ENCODE peak calls at places on chromosomes 3 and 15, in four cellular contexts. U, D, T and V are unnamed samples.

GRCh38 chr15:39936187-39936586 is 2.3 kb downstream of the EIF2AK4 start:
- DNase-seq in U (no peak), D (no peak), T (no peak), V (peak)

GRCh38 chr3:16334909-16335308 is 69.9 kb downstream of the OXNAD1 start:
- DNase-seq in U (no peak), D (no peak), T (no peak), V (no peak)

GRCh38 chr15:95097366-95097765 is 866.0 kb downstream of the MCTP2 start:
- DNase-seq in U (no peak), D (no peak), T (no peak), V (no peak)

GRCh38 chr15:34889486-34889885 is 80.1 kb downstream of the AQR start:
- DNase-seq in U (no peak), D (no peak), T (no peak), V (no peak)

GRCh38 chr3:15923640-15924405 is 126.0 kb upstream of the ANKRD28 start:
- DNase-seq in U (no peak), D (no peak), T (no peak), V (no peak)

GRCh38 chr3:186102687-186103086 is 6.2 kb downstream of the ETV5 start:
- DNase-seq in U (no peak), D (no peak), T (no peak), V (no peak)

GRCh38 chr15:59176653-59177444 is 29.8 kb upstream of the LDHAL6B start:
- DNase-seq in U (no peak), D (no peak), T (no peak), V (no peak)

GRCh38 chr15:71316911-71317310 is 201.6 kb downstream of the THSD4 start:
- DNase-seq in U (no peak), D (no peak), T (no peak), V (no peak)

GRCh38 chr3:138332472-138333073 is 2.9 kb upstream of the NME9 start:
- DNase-seq in U (no peak), D (peak), T (no peak), V (no peak)

GRCh38 chr3:132283440-132283839 is 33.8 kb upstream of the ACP3 start:
- DNase-seq in U (peak), D (no peak), T (no peak), V (no peak)

GRCh38 chr15:57496946-57497944 is 94.5 kb upstream of the MYZAP start:
- DNase-seq in U (peak), D (no peak), T (no peak), V (no peak)

GRCh38 chr15:96171842-96172241 is 158.7 kb upstream of the NR2F2 start:
- DNase-seq in U (no peak), D (no peak), T (no peak), V (no peak)

GRCh38 chr3:122233109-122233952 is 49.9 kb downstream of the CASR start:
- DNase-seq in U (peak), D (no peak), T (no peak), V (no peak)

GRCh38 chr15:71364117-71364584 is 248.9 kb downstream of the THSD4 start:
- DNase-seq in U (no peak), D (no peak), T (no peak), V (peak)

GRCh38 chr3:143888846-143889245 is 40.6 kb upstream of the SLC9A9 start:
- DNase-seq in U (no peak), D (no peak), T (no peak), V (no peak)

GRCh38 chr3:52865994-52866393 is 31.2 kb upstream of the MUSTN1 start:
- DNase-seq in U (no peak), D (no peak), T (no peak), V (no peak)

GRCh38 chr3:194485471-194485875 is 1.3 kb downstream of the ATP13A3 start:
- DNase-seq in U (no peak), D (no peak), T (no peak), V (no peak)
- H3K27ac ChIP-seq in U (peak), D (peak), T (peak), V (peak)

GRCh38 chr3:190586631-190587000 is 72.7 kb downstream of the IL1RAP start:
- DNase-seq in U (no peak), D (no peak), T (no peak), V (peak)
- H3K27ac ChIP-seq in U (peak), D (no peak), T (no peak), V (peak)

DNA sequence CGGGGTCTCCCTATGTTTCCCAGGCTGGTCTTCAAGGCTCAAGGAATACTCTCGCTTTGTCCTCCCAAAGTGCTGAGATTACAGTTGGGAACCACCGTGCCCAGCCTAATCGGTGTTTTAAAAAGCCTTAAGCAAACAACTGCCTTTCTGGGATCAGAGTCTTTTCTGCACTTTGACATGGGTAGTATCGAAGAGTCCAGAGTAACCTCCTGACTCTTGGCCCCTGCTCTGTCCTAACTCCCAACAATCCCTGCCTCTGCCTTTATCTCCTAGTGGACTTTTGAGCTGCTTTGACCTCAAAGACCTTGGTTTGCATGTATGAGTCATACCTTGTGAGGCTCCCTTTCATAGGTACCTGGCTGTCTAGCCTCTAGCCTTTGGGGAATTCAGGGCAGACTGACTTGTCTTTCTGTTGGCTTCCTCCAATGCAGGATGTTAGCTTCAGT is 21.0 kb upstream of the HACD2 start:
- DNase-seq in U (no peak), D (no peak), T (no peak), V (no peak)
- H3K27ac ChIP-seq in U (no peak), D (no peak), T (no peak), V (peak)

GRCh38 chr3:147343926-147344325 is 62.4 kb downstream of the ZIC4 start:
- DNase-seq in U (no peak), D (no peak), T (no peak), V (no peak)

GRCh38 chr3:147336543-147337278 is 69.6 kb downstream of the ZIC4 start:
- DNase-seq in U (no peak), D (no peak), T (no peak), V (no peak)

DNA sequence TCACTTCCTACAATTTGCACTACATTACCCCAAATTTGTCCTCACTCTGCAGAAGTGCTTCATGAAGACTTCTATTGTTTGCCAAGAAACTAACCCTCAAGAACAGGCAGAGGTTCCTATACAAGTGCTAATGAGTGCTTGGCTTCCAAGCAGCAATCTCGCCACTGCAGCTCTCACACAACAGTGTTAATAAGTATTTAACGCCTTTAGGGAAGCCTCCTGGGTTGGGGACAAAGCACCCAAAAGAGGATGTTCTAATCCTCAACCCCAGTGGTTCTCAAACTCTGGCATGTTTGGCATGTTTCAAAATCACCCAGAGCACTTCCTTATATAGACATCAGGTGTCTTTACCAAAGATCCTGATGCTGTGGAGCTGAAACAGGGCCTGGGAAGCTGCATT is 64.6 kb downstream of the ZIC4 start:
- DNase-seq in U (no peak), D (no peak), T (no peak), V (no peak)
- H3K27ac ChIP-seq in U (no peak), D (no peak), T (no peak), V (no peak)

GRCh38 chr15:98649621-98649995 is 1.3 kb downstream of the IGF1R start:
- DNase-seq in U (peak), D (peak), T (peak), V (no peak)

GRCh38 chr15:98651581-98652220 is 3.4 kb downstream of the IGF1R start:
- DNase-seq in U (peak), D (no peak), T (no peak), V (no peak)

GRCh38 chr15:98648654-98649537 is 557 bp downstream of the IGF1R start:
- DNase-seq in U (peak), D (peak), T (peak), V (no peak)

GRCh38 chr15:98649996-98650870 is 1.9 kb downstream of the IGF1R start:
- DNase-seq in U (peak), D (peak), T (peak), V (no peak)

GRCh38 chr15:98650871-98651481 is 2.6 kb downstream of the IGF1R start:
- DNase-seq in U (peak), D (no peak), T (no peak), V (no peak)
- H3K27ac ChIP-seq in U (peak), D (no peak), T (peak), V (peak)

DNA sequence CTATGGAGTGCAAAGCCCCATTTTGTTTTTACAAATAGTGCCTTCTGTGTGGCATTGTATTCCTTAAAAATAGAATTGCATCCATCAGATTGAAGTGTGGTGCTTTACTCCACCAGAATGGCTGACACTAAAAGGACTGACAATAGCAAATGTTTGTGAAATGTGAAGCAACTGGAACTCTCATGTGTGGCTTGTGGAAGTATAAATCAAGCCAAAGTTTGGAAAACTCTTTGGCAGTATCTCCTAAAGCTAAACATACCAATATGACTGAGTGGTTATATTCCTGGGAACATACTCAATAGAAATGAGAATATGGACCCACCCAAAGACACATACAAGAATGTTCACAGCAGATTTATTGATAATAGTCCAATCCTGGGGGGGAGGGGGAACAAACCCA is 87.1 kb downstream of the RARB start:
- DNase-seq in U (no peak), D (no peak), T (no peak), V (no peak)
- H3K27ac ChIP-seq in U (peak), D (no peak), T (peak), V (no peak)